ENCODE peak calls at places on chromosomes 5 and 9, in seven cellular contexts. E is osteoblast, O is GM23248, R is HCT116, C is keratinocyte, W is endothelial cell of umbilical vein, F is GM23338. G is an unnamed sample. For H3K79me2, the result is how much of the 10 kb centered on the place peaks cover.

GRCh38 chr5:7763621-7764072 is 87.3 kb downstream of the CFAP90 start:
- DNase-seq in E (no peak), O (no peak), R (no peak), C (no peak), W (no peak), F (no peak), G (no peak)

GRCh38 chr5:40676643-40677333 is 2.9 kb upstream of the PTGER4 start:
- DNase-seq in E (peak), O (peak), R (no peak), C (peak), W (peak), F (peak), G (peak)

GRCh38 chr9:7910426-7911015 is 110.9 kb upstream of the DMAC1 start:
- DNase-seq in E (no peak), O (no peak), R (no peak), C (no peak), W (no peak), F (peak), G (no peak)

GRCh38 chr5:173594061-173594460 is 22.4 kb downstream of the BOD1 start:
- DNase-seq in E (peak), O (peak), R (no peak), C (no peak), W (no peak), F (no peak), G (no peak)

GRCh38 chr9:91239367-91240111 is 122.2 kb downstream of the AUH start:
- DNase-seq in E (peak), O (no peak), R (no peak), C (no peak), W (no peak), F (no peak), G (no peak)

GRCh38 chr9:122526602-122527001 is 491 bp downstream of the OR1N1 start:
- DNase-seq in E (no peak), O (no peak), R (no peak), C (no peak), W (no peak), F (no peak), G (no peak)

GRCh38 chr9:129006328-129007034 is 21.6 kb downstream of the SH3GLB2 start:
- DNase-seq in E (peak), O (peak), R (peak), C (no peak), W (peak), F (peak), G (peak)

GRCh38 chr9:131361202-131361833 is 32.6 kb upstream of the PRRC2B start:
- DNase-seq in E (no peak), O (no peak), R (no peak), C (peak), W (peak), F (no peak), G (peak)

GRCh38 chr5:178389031-178389729 is 156.6 kb upstream of the PHYKPL start:
- DNase-seq in E (peak), O (no peak), R (no peak), C (no peak), W (no peak), F (no peak), G (no peak)

GRCh38 chr9:135181336-135181735 is 93.9 kb downstream of the OLFM1 start:
- DNase-seq in E (no peak), O (no peak), R (no peak), C (no peak), W (no peak), F (no peak), G (no peak)

GRCh38 chr5:144201578-144201977 is 30.9 kb downstream of the KCTD16 start:
- DNase-seq in E (no peak), O (no peak), R (no peak), C (no peak), W (peak), F (no peak), G (no peak)

GRCh38 chr9:80467632-80468031 is 895.9 kb downstream of the TLE4 start:
- DNase-seq in E (peak), O (peak), R (no peak), C (no peak), W (no peak), F (no peak), G (peak)

GRCh38 chr5:173828952-173829351 is 59.2 kb upstream of the CPEB4 start:
- DNase-seq in E (no peak), O (no peak), R (no peak), C (no peak), W (no peak), F (no peak), G (no peak)

GRCh38 chr5:131163315-131164119 is 1.5 kb downstream of the HINT1 start:
- DNase-seq in E (peak), O (peak), R (no peak), C (no peak), W (peak), F (no peak), G (peak)

GRCh38 chr5:131167615-131168014 is 2.6 kb upstream of the HINT1 start:
- DNase-seq in E (no peak), O (no peak), R (no peak), C (no peak), W (no peak), F (no peak), G (no peak)

GRCh38 chr5:131160134-131160533 is 4.9 kb downstream of the HINT1 start:
- DNase-seq in E (no peak), O (no peak), R (no peak), C (no peak), W (no peak), F (no peak), G (no peak)

GRCh38 chr5:131164931-131165727 is at the start of gene HINT1:
- DNase-seq in E (peak), O (peak), R (peak), C (peak), W (peak), F (peak), G (peak)

DNA sequence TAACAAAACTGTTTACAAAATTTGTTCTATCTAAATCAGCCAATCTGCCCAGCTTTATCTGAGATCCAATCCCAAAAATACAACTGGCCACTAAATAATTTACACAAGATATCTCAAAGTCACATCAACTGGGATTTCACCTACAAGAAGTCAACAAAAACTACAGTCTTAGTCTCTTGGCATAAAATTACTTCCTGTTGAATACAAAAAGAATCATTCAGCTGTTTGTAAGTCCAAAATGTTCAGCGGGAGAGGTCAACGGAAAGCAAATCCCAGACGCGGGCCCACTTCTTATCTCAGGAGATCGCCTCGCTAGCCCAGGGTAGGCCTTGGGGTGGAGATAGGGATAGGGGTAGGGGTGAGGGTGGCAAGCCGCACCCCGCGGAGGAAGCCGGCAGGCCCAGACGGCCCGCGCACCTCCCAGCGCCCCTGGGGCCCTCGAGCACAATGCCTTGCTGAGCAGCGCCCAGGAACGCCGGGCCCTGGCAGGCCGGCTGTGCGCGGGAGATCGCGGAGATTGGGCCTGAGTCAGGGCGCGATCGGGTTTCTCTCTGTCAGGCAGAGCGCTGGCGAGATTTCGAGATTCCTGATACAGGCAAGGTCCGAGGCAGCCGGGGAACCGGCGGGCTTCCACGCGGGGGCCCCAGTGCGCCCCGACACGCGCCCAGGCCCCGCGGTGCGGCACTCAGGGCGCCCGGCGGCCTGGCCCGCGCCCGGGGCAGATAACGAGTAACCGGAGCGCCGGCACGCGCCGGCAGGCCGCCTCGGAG is 710 bp downstream of the HINT1 start:
- DNase-seq in E (peak), O (peak), R (no peak), C (no peak), W (peak), F (peak), G (peak)
- H3K79me2 ChIP-seq in E (half or more), O (half or more), R (half or more), C (under half), W (under half), F (under half), G (half or more)

DNA sequence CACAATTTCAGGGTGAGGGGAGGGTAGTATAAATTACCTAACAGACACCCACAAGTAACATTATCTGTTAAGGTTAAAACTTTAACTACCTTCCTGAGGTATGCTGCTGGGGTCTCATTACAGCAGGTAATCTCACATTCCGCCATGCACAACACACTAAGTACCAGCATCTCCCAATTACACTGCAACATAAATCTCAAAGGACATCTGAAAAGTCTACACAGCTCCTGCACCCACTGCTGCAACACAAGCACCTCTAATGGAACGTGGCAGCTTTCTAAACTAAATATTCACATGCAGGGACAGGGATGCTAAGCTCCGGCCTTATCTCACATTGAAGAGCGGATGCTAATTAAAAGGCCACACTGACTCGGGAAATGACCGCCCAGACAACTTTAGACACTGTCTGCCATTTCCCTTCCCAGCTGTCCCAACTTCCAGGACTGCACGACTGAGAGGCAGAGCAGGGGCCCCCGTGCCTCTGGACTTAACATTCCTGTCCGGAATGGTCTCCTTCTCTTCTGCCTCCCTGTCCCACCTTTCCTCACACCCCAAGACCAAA is 45.9 kb downstream of the PSMB7 start:
- DNase-seq in E (no peak), O (no peak), R (no peak), C (no peak), W (no peak), F (no peak), G (no peak)
- H3K79me2 ChIP-seq in E (half or more), O (half or more), R (half or more), C (half or more), W (half or more), F (half or more), G (half or more)

GRCh38 chr5:115526604-115527003 is 18.0 kb downstream of the FEM1C start:
- DNase-seq in E (no peak), O (no peak), R (no peak), C (no peak), W (no peak), F (no peak), G (no peak)
- H3K79me2 ChIP-seq in E (half or more), O (half or more), R (half or more), C (half or more), W (half or more), F (half or more), G (half or more)

GRCh38 chr5:180545248-180545647 is 46.1 kb downstream of the SCGB3A1 start:
- DNase-seq in E (no peak), O (no peak), R (no peak), C (no peak), W (no peak), F (no peak), G (no peak)
- H3K79me2 ChIP-seq in E (half or more), O (half or more), R (half or more), C (half or more), W (half or more), F (half or more), G (half or more)

GRCh38 chr5:176412517-176413254 is 3.7 kb downstream of the CLTB start:
- DNase-seq in E (no peak), O (no peak), R (no peak), C (no peak), W (no peak), F (no peak), G (no peak)

GRCh38 chr5:176415240-176416122 is 858 bp downstream of the CLTB start:
- DNase-seq in E (peak), O (peak), R (no peak), C (no peak), W (no peak), F (peak), G (peak)

GRCh38 chr5:176413255-176413565 is 3.1 kb downstream of the CLTB start:
- DNase-seq in E (peak), O (peak), R (no peak), C (no peak), W (no peak), F (no peak), G (peak)

GRCh38 chr5:176414704-176415103 is 1.6 kb downstream of the CLTB start:
- DNase-seq in E (no peak), O (no peak), R (no peak), C (no peak), W (no peak), F (no peak), G (no peak)

DNA sequence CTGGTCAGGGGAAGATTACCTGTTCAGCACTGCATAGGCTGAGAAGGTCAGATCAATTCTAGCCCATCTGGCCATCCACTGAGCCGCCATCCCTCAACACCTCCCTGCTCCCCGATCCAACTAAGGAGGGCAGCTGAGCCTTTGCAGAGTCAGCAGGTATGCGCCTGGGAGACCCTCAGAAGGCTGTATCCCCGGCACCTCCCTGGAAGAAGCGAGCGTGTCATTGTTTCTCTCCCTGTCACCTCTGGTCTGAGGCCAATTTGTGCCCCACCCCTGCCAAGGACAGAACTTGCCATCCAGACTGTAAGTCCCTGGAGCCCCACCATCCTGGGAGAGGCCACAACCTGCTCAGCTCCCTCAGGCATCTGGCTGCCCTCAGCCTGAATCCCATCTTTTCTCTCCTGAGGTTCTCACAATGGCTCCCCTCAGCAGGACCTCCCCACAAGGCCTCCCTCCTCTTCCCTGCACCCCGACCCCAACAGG is 2.6 kb downstream of the CLTB start:
- DNase-seq in E (no peak), O (no peak), R (no peak), C (no peak), W (no peak), F (no peak), G (no peak)
- H3K79me2 ChIP-seq in E (half or more), O (half or more), R (under half), C (half or more), W (under half), F (under half), G (half or more)

DNA sequence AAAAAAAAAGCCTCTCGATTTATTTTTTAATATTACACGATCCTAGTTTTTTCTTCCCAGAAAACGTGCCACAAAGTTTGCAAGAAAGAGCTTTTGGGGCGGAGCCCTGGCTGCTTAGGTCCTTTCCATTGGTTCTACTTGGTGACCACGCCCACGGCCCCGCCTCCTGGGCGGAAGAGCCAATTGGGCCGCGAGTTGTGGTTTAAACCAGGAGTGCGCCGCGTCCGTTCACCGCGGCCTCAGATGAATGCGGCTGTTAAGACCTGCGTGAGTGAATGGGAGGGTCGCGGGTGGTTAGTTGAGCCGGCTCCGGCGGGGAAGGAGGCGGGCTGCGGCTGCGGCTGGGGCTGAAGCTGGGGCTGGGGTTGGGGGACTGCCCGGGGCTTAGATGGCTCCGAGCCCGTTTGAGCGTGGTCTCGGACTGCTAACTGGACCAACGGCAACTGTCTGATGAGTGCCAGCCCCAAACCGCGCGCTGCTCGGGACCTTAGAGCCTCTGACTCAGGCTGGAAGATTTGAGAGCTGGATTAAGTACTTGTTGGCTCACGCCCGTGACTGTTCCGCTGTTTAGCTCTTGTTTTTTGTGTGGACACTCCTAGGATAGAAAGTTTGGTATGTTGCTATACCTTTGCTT is at the start of gene PTTG1:
- DNase-seq in E (peak), O (peak), R (peak), C (peak), W (peak), F (peak), G (peak)
- H3K79me2 ChIP-seq in E (half or more), O (half or more), R (half or more), C (under half), W (half or more), F (under half), G (half or more)